ENCODE peak calls at places on chromosome 5, in four cellular contexts. V, L, O and E are unnamed samples.

GRCh38 chr5:180684623-180685161 is 35.3 kb upstream of the FLT4 start:
- DNase-seq in V (no peak), L (no peak), O (no peak), E (no peak)

GRCh38 chr5:150058480-150059126 is 27.8 kb downstream of the CSF1R start:
- DNase-seq in V (peak), L (no peak), O (no peak), E (no peak)

GRCh38 chr5:97554992-97555981 is 372.2 kb upstream of the RIOK2 start:
- DNase-seq in V (peak), L (no peak), O (no peak), E (no peak)

GRCh38 chr5:155147222-155147621 is 133.7 kb downstream of the KIF4B start:
- DNase-seq in V (peak), L (no peak), O (no peak), E (no peak)

GRCh38 chr5:110440058-110440457 is 286.4 kb downstream of the TMEM232 start:
- DNase-seq in V (no peak), L (no peak), O (no peak), E (no peak)

GRCh38 chr5:25614466-25614865 is 969.7 kb upstream of the CDH10 start:
- DNase-seq in V (no peak), L (no peak), O (no peak), E (no peak)

GRCh38 chr5:99116526-99116925 is 187.7 kb upstream of the CHD1 start:
- DNase-seq in V (no peak), L (no peak), O (no peak), E (no peak)

GRCh38 chr5:91906027-91906426 is 522.9 kb upstream of the ARRDC3 start:
- DNase-seq in V (no peak), L (no peak), O (no peak), E (no peak)

GRCh38 chr5:92795633-92796032 is 785.4 kb downstream of the NR2F1-AS1 start:
- DNase-seq in V (no peak), L (no peak), O (no peak), E (no peak)

GRCh38 chr5:68137451-68138190 is 77.9 kb upstream of the PIK3R1 start:
- DNase-seq in V (peak), L (no peak), O (no peak), E (no peak)

GRCh38 chr5:141941307-141941706 is 16.7 kb downstream of the PCDH12 start:
- DNase-seq in V (peak), L (no peak), O (no peak), E (no peak)

GRCh38 chr5:135025730-135026644 is 8.0 kb downstream of the PITX1 start:
- DNase-seq in V (no peak), L (no peak), O (no peak), E (no peak)

GRCh38 chr5:29518176-29518575 is 1675.3 kb upstream of the CDH6 start:
- DNase-seq in V (no peak), L (no peak), O (no peak), E (no peak)

GRCh38 chr5:16418471-16418922 is 47.1 kb downstream of the ZNF622 start:
- DNase-seq in V (no peak), L (no peak), O (no peak), E (no peak)

GRCh38 chr5:10542151-10542550 is 21.7 kb upstream of the ANKRD33B start:
- DNase-seq in V (no peak), L (no peak), O (no peak), E (no peak)